ENCODE peak calls at places on chromosomes 3 and 15, in nine cellular contexts. One of them, this sample, is unnamed.
A peak's percentile ranks its signal among the peaks of the same experiment; 100 is the strongest.

GRCh38 chr3:127658234-127658633 is 14.5 kb upstream of the ABTB1 start:
- DNase-seq in fibroblast of lung: no peak
- DNase-seq in hepatocyte: no peak
- DNase-seq in kidney epithelial cell: no peak
- DNase-seq in breast epithelium: no peak
- DNase-seq in fibroblast of pulmonary artery: no peak
- DNase-seq in astrocyte of the spinal cord: no peak
- DNase-seq in Panc1: no peak
- DNase-seq in right lobe of liver: no peak
- DNase-seq in this sample: no peak

GRCh38 chr3:5017953-5018531 is 38.8 kb downstream of the BHLHE40 start:
- DNase-seq in fibroblast of lung: peak; percentile 49
- DNase-seq in hepatocyte: peak; percentile 39
- DNase-seq in kidney epithelial cell: no peak
- DNase-seq in breast epithelium: no peak
- DNase-seq in fibroblast of pulmonary artery: peak; percentile 43
- DNase-seq in astrocyte of the spinal cord: peak; percentile 53
- DNase-seq in Panc1: no peak
- DNase-seq in right lobe of liver: no peak
- DNase-seq in this sample: no peak

GRCh38 chr15:59687831-59688230 is 1.3 kb downstream of the BNIP2 start:
- DNase-seq in fibroblast of lung: peak; percentile 22
- DNase-seq in hepatocyte: no peak
- DNase-seq in kidney epithelial cell: no peak
- DNase-seq in breast epithelium: no peak
- DNase-seq in fibroblast of pulmonary artery: peak; percentile 62
- DNase-seq in astrocyte of the spinal cord: peak; percentile 24
- DNase-seq in Panc1: no peak
- DNase-seq in right lobe of liver: no peak
- DNase-seq in this sample: no peak

GRCh38 chr3:113222412-113223086 is 11.2 kb downstream of the BOC start:
- DNase-seq in fibroblast of lung: no peak
- DNase-seq in hepatocyte: no peak
- DNase-seq in kidney epithelial cell: no peak
- DNase-seq in breast epithelium: no peak
- DNase-seq in fibroblast of pulmonary artery: no peak
- DNase-seq in astrocyte of the spinal cord: no peak
- DNase-seq in Panc1: no peak
- DNase-seq in right lobe of liver: no peak
- DNase-seq in this sample: no peak

GRCh38 chr3:31550452-31551251 is 17.9 kb downstream of the STT3B start:
- DNase-seq in fibroblast of lung: peak; percentile 40
- DNase-seq in hepatocyte: peak; percentile 12
- DNase-seq in kidney epithelial cell: no peak
- DNase-seq in breast epithelium: no peak
- DNase-seq in fibroblast of pulmonary artery: peak; percentile 49
- DNase-seq in astrocyte of the spinal cord: peak; percentile 41
- DNase-seq in Panc1: no peak
- DNase-seq in right lobe of liver: no peak
- DNase-seq in this sample: no peak

GRCh38 chr3:43097681-43098080 is 8.2 kb downstream of the POMGNT2 start:
- DNase-seq in fibroblast of lung: no peak
- DNase-seq in hepatocyte: no peak
- DNase-seq in kidney epithelial cell: no peak
- DNase-seq in breast epithelium: no peak
- DNase-seq in fibroblast of pulmonary artery: no peak
- DNase-seq in astrocyte of the spinal cord: no peak
- DNase-seq in Panc1: no peak
- DNase-seq in right lobe of liver: no peak
- DNase-seq in this sample: no peak

GRCh38 chr15:88646088-88646405 is 7.2 kb downstream of the ISG20 start:
- DNase-seq in fibroblast of lung: no peak
- DNase-seq in hepatocyte: no peak
- DNase-seq in kidney epithelial cell: no peak
- DNase-seq in breast epithelium: no peak
- DNase-seq in fibroblast of pulmonary artery: no peak
- DNase-seq in astrocyte of the spinal cord: no peak
- DNase-seq in Panc1: no peak
- DNase-seq in right lobe of liver: no peak
- DNase-seq in this sample: no peak

GRCh38 chr15:95698230-95698629 is 632.3 kb upstream of the NR2F2 start:
- DNase-seq in fibroblast of lung: no peak
- DNase-seq in hepatocyte: no peak
- DNase-seq in kidney epithelial cell: no peak
- DNase-seq in breast epithelium: no peak
- DNase-seq in fibroblast of pulmonary artery: no peak
- DNase-seq in astrocyte of the spinal cord: no peak
- DNase-seq in Panc1: no peak
- DNase-seq in right lobe of liver: no peak
- DNase-seq in this sample: no peak

GRCh38 chr15:68310178-68310810 is 32.7 kb downstream of the FEM1B start:
- DNase-seq in fibroblast of lung: no peak
- DNase-seq in hepatocyte: peak; percentile 43
- DNase-seq in kidney epithelial cell: no peak
- DNase-seq in breast epithelium: no peak
- DNase-seq in fibroblast of pulmonary artery: no peak
- DNase-seq in astrocyte of the spinal cord: no peak
- DNase-seq in Panc1: no peak
- DNase-seq in right lobe of liver: peak; percentile 71
- DNase-seq in this sample: no peak

GRCh38 chr15:42457445-42458442 is 33.2 kb downstream of the ZNF106 start:
- DNase-seq in fibroblast of lung: peak; percentile 93
- DNase-seq in hepatocyte: peak; percentile 77
- DNase-seq in kidney epithelial cell: peak; percentile 69
- DNase-seq in breast epithelium: no peak
- DNase-seq in fibroblast of pulmonary artery: peak; percentile 96
- DNase-seq in astrocyte of the spinal cord: peak; percentile 95
- DNase-seq in Panc1: no peak
- DNase-seq in right lobe of liver: peak; percentile 55
- DNase-seq in this sample: peak; percentile 80

GRCh38 chr15:31214158-31214863 is 112.3 kb upstream of the KLF13 start:
- DNase-seq in fibroblast of lung: no peak
- DNase-seq in hepatocyte: no peak
- DNase-seq in kidney epithelial cell: no peak
- DNase-seq in breast epithelium: no peak
- DNase-seq in fibroblast of pulmonary artery: no peak
- DNase-seq in astrocyte of the spinal cord: no peak
- DNase-seq in Panc1: no peak
- DNase-seq in right lobe of liver: peak; percentile 50
- DNase-seq in this sample: no peak

GRCh38 chr3:16060945-16061344 is 113.5 kb upstream of the GALNT15 start:
- DNase-seq in fibroblast of lung: peak; percentile 88
- DNase-seq in hepatocyte: peak; percentile 35
- DNase-seq in kidney epithelial cell: no peak
- DNase-seq in breast epithelium: no peak
- DNase-seq in fibroblast of pulmonary artery: peak; percentile 90
- DNase-seq in astrocyte of the spinal cord: peak; percentile 93
- DNase-seq in Panc1: no peak
- DNase-seq in right lobe of liver: no peak
- DNase-seq in this sample: peak; percentile 78

GRCh38 chr15:70245932-70246622 is 148.4 kb upstream of the TLE3 start:
- DNase-seq in fibroblast of lung: peak; percentile 63
- DNase-seq in hepatocyte: no peak
- DNase-seq in kidney epithelial cell: no peak
- DNase-seq in breast epithelium: peak; percentile 38
- DNase-seq in fibroblast of pulmonary artery: peak; percentile 23
- DNase-seq in astrocyte of the spinal cord: peak; percentile 38
- DNase-seq in Panc1: no peak
- DNase-seq in right lobe of liver: peak; percentile 50
- DNase-seq in this sample: no peak

GRCh38 chr3:6168242-6168641 is 692.7 kb upstream of the GRM7 start:
- DNase-seq in fibroblast of lung: no peak
- DNase-seq in hepatocyte: no peak
- DNase-seq in kidney epithelial cell: no peak
- DNase-seq in breast epithelium: no peak
- DNase-seq in fibroblast of pulmonary artery: no peak
- DNase-seq in astrocyte of the spinal cord: no peak
- DNase-seq in Panc1: no peak
- DNase-seq in right lobe of liver: no peak
- DNase-seq in this sample: no peak

DNA sequence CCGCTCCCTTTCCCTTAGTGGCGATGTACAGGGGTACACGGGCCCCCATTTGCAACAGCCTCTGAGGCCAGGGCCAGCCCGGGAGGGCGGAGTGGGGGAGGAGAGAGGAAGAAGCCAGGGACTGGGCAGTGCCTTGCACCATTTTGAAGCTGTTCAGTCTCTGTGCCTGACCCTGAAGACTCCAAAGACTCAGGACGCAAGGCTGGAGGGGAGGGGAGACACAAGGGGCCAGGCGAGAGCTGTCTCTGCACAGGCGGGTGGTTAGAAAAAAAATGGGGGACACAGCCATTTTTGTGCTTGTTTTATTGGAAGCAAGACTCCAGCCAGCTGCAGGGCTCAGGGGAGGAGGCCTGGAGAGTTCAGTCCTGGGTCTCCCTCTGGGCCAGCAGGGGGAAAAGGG is 1.6 kb downstream of the RPP25 start:
- DNase-seq in fibroblast of lung: no peak
- DNase-seq in hepatocyte: peak; percentile 27
- DNase-seq in kidney epithelial cell: no peak
- DNase-seq in breast epithelium: no peak
- DNase-seq in fibroblast of pulmonary artery: no peak
- DNase-seq in astrocyte of the spinal cord: no peak
- DNase-seq in Panc1: no peak
- DNase-seq in right lobe of liver: no peak
- DNase-seq in this sample: no peak
- H3K4me3 ChIP-seq in fibroblast of lung: peak overlapping the region; percentile 37
- H3K4me3 ChIP-seq in hepatocyte: peak overlapping the region; percentile 76
- H3K4me3 ChIP-seq in kidney epithelial cell: no peak overlapping the region
- H3K4me3 ChIP-seq in breast epithelium: peak overlapping the region; percentile 86
- H3K4me3 ChIP-seq in fibroblast of pulmonary artery: peak overlapping the region; percentile 89
- H3K4me3 ChIP-seq in astrocyte of the spinal cord: no peak overlapping the region
- H3K4me3 ChIP-seq in Panc1: peak overlapping the region; percentile 79
- H3K4me3 ChIP-seq in right lobe of liver: peak overlapping the region; percentile 12
- H3K4me3 ChIP-seq in this sample: no peak overlapping the region

GRCh38 chr3:148957586-148957985 is 33.8 kb upstream of the GYG1 start:
- DNase-seq in fibroblast of lung: no peak
- DNase-seq in hepatocyte: no peak
- DNase-seq in kidney epithelial cell: no peak
- DNase-seq in breast epithelium: no peak
- DNase-seq in fibroblast of pulmonary artery: peak; percentile 27
- DNase-seq in astrocyte of the spinal cord: no peak
- DNase-seq in Panc1: no peak
- DNase-seq in right lobe of liver: no peak
- DNase-seq in this sample: no peak
- TF ChIP-seq CTCF in fibroblast of lung: peak; percentile 34
- TF ChIP-seq CTCF in hepatocyte: peak; percentile 6
- TF ChIP-seq CTCF in kidney epithelial cell: peak; percentile 24
- TF ChIP-seq CTCF in breast epithelium: no peak
- TF ChIP-seq CTCF in fibroblast of pulmonary artery: peak; percentile 28
- TF ChIP-seq CTCF in astrocyte of the spinal cord: peak; percentile 35
- TF ChIP-seq CTCF in Panc1: peak; percentile 72
- TF ChIP-seq CTCF in right lobe of liver: no peak
- TF ChIP-seq CTCF in this sample: peak; percentile 11

GRCh38 chr3:192887047-192887446 is 30.6 kb downstream of the MB21D2 start:
- DNase-seq in fibroblast of lung: peak; percentile 56
- DNase-seq in hepatocyte: peak; percentile 59
- DNase-seq in kidney epithelial cell: no peak
- DNase-seq in breast epithelium: no peak
- DNase-seq in fibroblast of pulmonary artery: peak; percentile 89
- DNase-seq in astrocyte of the spinal cord: peak; percentile 93
- DNase-seq in Panc1: peak; percentile 74
- DNase-seq in right lobe of liver: no peak
- DNase-seq in this sample: no peak
- H3K4me3 ChIP-seq in fibroblast of lung: no peak overlapping the region
- H3K4me3 ChIP-seq in hepatocyte: no peak overlapping the region
- H3K4me3 ChIP-seq in kidney epithelial cell: no peak overlapping the region
- H3K4me3 ChIP-seq in breast epithelium: no peak overlapping the region
- H3K4me3 ChIP-seq in fibroblast of pulmonary artery: peak overlapping the region; percentile 37
- H3K4me3 ChIP-seq in astrocyte of the spinal cord: peak overlapping the region; percentile 7
- H3K4me3 ChIP-seq in Panc1: peak overlapping the region; percentile 20
- H3K4me3 ChIP-seq in right lobe of liver: no peak overlapping the region
- H3K4me3 ChIP-seq in this sample: no peak overlapping the region

GRCh38 chr3:177055557-177056290 is 141.6 kb downstream of the TBL1XR1 start:
- DNase-seq in fibroblast of lung: no peak
- DNase-seq in hepatocyte: no peak
- DNase-seq in kidney epithelial cell: no peak
- DNase-seq in breast epithelium: no peak
- DNase-seq in fibroblast of pulmonary artery: no peak
- DNase-seq in astrocyte of the spinal cord: no peak
- DNase-seq in Panc1: no peak
- DNase-seq in right lobe of liver: no peak
- DNase-seq in this sample: no peak

GRCh38 chr3:177053107-177053506 is 144.2 kb downstream of the TBL1XR1 start:
- DNase-seq in fibroblast of lung: no peak
- DNase-seq in hepatocyte: no peak
- DNase-seq in kidney epithelial cell: no peak
- DNase-seq in breast epithelium: no peak
- DNase-seq in fibroblast of pulmonary artery: no peak
- DNase-seq in astrocyte of the spinal cord: no peak
- DNase-seq in Panc1: no peak
- DNase-seq in right lobe of liver: no peak
- DNase-seq in this sample: no peak

GRCh38 chr3:177050466-177051237 is 146.6 kb downstream of the TBL1XR1 start:
- DNase-seq in fibroblast of lung: peak; percentile 79
- DNase-seq in hepatocyte: peak; percentile 49
- DNase-seq in kidney epithelial cell: no peak
- DNase-seq in breast epithelium: no peak
- DNase-seq in fibroblast of pulmonary artery: peak; percentile 73
- DNase-seq in astrocyte of the spinal cord: peak; percentile 71
- DNase-seq in Panc1: peak; percentile 30
- DNase-seq in right lobe of liver: no peak
- DNase-seq in this sample: peak; percentile 58

GRCh38 chr3:177056927-177057326 is 140.4 kb downstream of the TBL1XR1 start:
- DNase-seq in fibroblast of lung: no peak
- DNase-seq in hepatocyte: no peak
- DNase-seq in kidney epithelial cell: no peak
- DNase-seq in breast epithelium: no peak
- DNase-seq in fibroblast of pulmonary artery: no peak
- DNase-seq in astrocyte of the spinal cord: no peak
- DNase-seq in Panc1: no peak
- DNase-seq in right lobe of liver: no peak
- DNase-seq in this sample: no peak

DNA sequence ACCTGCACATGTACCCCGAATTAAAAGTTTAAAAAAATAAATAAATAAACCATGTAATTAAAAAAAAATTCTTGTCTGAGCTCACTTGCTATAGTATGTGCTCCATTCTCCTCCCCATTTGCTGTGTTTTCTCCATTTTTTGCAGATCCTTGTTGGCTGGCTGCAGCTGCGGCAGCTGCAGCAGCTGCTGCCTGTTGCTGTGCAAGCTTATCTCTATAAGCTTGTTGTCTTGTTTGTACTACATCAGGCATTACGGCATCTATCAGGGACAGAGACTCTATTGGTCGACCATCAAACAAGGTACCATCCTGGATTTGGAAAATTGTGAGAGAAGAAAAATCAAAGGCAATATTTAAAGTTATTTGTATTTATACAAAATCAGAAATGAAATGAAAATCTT is 145.9 kb downstream of the TBL1XR1 start:
- DNase-seq in fibroblast of lung: peak; percentile 36
- DNase-seq in hepatocyte: no peak
- DNase-seq in kidney epithelial cell: no peak
- DNase-seq in breast epithelium: no peak
- DNase-seq in fibroblast of pulmonary artery: peak; percentile 32
- DNase-seq in astrocyte of the spinal cord: no peak
- DNase-seq in Panc1: no peak
- DNase-seq in right lobe of liver: no peak
- DNase-seq in this sample: no peak
- TF ChIP-seq CTCF in fibroblast of lung: no peak
- TF ChIP-seq CTCF in hepatocyte: no peak
- TF ChIP-seq CTCF in kidney epithelial cell: no peak
- TF ChIP-seq CTCF in breast epithelium: no peak
- TF ChIP-seq CTCF in fibroblast of pulmonary artery: no peak
- TF ChIP-seq CTCF in astrocyte of the spinal cord: no peak
- TF ChIP-seq CTCF in Panc1: no peak
- TF ChIP-seq CTCF in right lobe of liver: no peak
- TF ChIP-seq CTCF in this sample: no peak

This sample was measured in AG09309.